ENCODE peak calls at places on chromosome 1, in seven cellular contexts. V, T, G, D, A, L and I are unnamed samples.

GRCh38 chr1:172906778-172907592 is 143.8 kb downstream of the TNFSF18 start:
- DNase-seq in V (no peak), T (peak; percentile 44), G (no peak), D (no peak), A (no peak), L (no peak), I (no peak)

GRCh38 chr1:46582972-46583371 is 21.1 kb downstream of the MKNK1 start:
- DNase-seq in V (no peak), T (no peak), G (no peak), D (no peak), A (no peak), L (no peak), I (no peak)

GRCh38 chr1:201714542-201715276 is 114.2 kb upstream of the IPO9 start:
- DNase-seq in V (no peak), T (peak; percentile 75), G (no peak), D (no peak), A (no peak), L (no peak), I (no peak)

GRCh38 chr1:47444578-47445465 is 7.0 kb downstream of the FOXD2 start:
- DNase-seq in V (no peak), T (no peak), G (no peak), D (peak; percentile 77), A (peak; percentile 55), L (no peak), I (no peak)

GRCh38 chr1:55374801-55375616 is 159.8 kb upstream of the USP24 start:
- DNase-seq in V (no peak), T (no peak), G (no peak), D (no peak), A (no peak), L (no peak), I (no peak)

GRCh38 chr1:89831462-89832113 is 10.8 kb downstream of the LRRC8D start:
- DNase-seq in V (no peak), T (no peak), G (no peak), D (no peak), A (no peak), L (no peak), I (no peak)

GRCh38 chr1:4593106-4593505 is 61.3 kb upstream of the AJAP1 start:
- DNase-seq in V (no peak), T (no peak), G (no peak), D (no peak), A (no peak), L (no peak), I (no peak)

GRCh38 chr1:169427081-169427611 is at the start of gene CCDC181:
- DNase-seq in V (peak; percentile 3), T (no peak), G (peak; percentile 3), D (peak; percentile 88), A (peak; percentile 84), L (peak; percentile 8), I (peak; percentile 17)

GRCh38 chr1:205495237-205495823 is 9.1 kb upstream of the CDK18 start:
- DNase-seq in V (no peak), T (peak; percentile 47), G (no peak), D (no peak), A (no peak), L (no peak), I (no peak)

GRCh38 chr1:36322786-36323635 is 434 bp downstream of the EVA1B start:
- DNase-seq in V (peak; percentile 52), T (peak; percentile 77), G (no peak), D (peak; percentile 79), A (peak; percentile 81), L (no peak), I (peak; percentile 53)

GRCh38 chr1:201480231-201481003 is 11.4 kb upstream of the PHLDA3 start:
- DNase-seq in V (peak; percentile 74), T (peak; percentile 90), G (peak; percentile 71), D (peak; percentile 91), A (no peak), L (no peak), I (peak; percentile 71)

GRCh38 chr1:42737257-42737656 is 2.8 kb downstream of the CLDN19 start:
- DNase-seq in V (no peak), T (no peak), G (no peak), D (no peak), A (no peak), L (peak; percentile 25), I (no peak)

GRCh38 chr1:155744711-155745283 is 55.9 kb downstream of the DAP3 start:
- DNase-seq in V (no peak), T (no peak), G (no peak), D (no peak), A (no peak), L (no peak), I (no peak)

GRCh38 chr1:90716552-90717355 is at the start of gene BARHL2:
- DNase-seq in V (no peak), T (no peak), G (no peak), D (peak; percentile 76), A (no peak), L (no peak), I (no peak)

GRCh38 chr1:226649780-226650179 is 89.3 kb downstream of the ITPKB start:
- DNase-seq in V (no peak), T (peak; percentile 57), G (no peak), D (no peak), A (no peak), L (no peak), I (no peak)

GRCh38 chr1:68600049-68600661 is 103.3 kb upstream of the DEPDC1 start:
- DNase-seq in V (no peak), T (peak; percentile 10), G (peak; percentile 3), D (no peak), A (peak; percentile 12), L (no peak), I (no peak)

GRCh38 chr1:110107867-110108469 is 4.3 kb upstream of the UBL4B start:
- DNase-seq in V (no peak), T (no peak), G (no peak), D (no peak), A (no peak), L (no peak), I (no peak)

GRCh38 chr1:66752671-66753371 is 562 bp downstream of the DYNLT5 start:
- DNase-seq in V (no peak), T (no peak), G (no peak), D (no peak), A (no peak), L (no peak), I (no peak)

GRCh38 chr1:26122988-26123973 is 11.7 kb downstream of the PDIK1L start:
- DNase-seq in V (no peak), T (peak; percentile 37), G (no peak), D (no peak), A (no peak), L (no peak), I (no peak)

GRCh38 chr1:91533625-91534024 is 33.0 kb downstream of the CDC7 start:
- DNase-seq in V (no peak), T (no peak), G (no peak), D (no peak), A (no peak), L (no peak), I (no peak)

GRCh38 chr1:48055854-48056253 is 58.7 kb upstream of the TRABD2B start:
- DNase-seq in V (no peak), T (no peak), G (no peak), D (peak; percentile 58), A (no peak), L (no peak), I (no peak)

GRCh38 chr1:235093685-235094592 is 34.7 kb downstream of the TOMM20 start:
- DNase-seq in V (peak; percentile 73), T (peak; percentile 89), G (peak; percentile 51), D (peak; percentile 95), A (peak; percentile 83), L (no peak), I (peak; percentile 65)
- TF ChIP-seq TAF1 in V (no peak), T (no peak), G (no peak), D (no peak), A (no peak), L (no peak), I (no peak)

DNA sequence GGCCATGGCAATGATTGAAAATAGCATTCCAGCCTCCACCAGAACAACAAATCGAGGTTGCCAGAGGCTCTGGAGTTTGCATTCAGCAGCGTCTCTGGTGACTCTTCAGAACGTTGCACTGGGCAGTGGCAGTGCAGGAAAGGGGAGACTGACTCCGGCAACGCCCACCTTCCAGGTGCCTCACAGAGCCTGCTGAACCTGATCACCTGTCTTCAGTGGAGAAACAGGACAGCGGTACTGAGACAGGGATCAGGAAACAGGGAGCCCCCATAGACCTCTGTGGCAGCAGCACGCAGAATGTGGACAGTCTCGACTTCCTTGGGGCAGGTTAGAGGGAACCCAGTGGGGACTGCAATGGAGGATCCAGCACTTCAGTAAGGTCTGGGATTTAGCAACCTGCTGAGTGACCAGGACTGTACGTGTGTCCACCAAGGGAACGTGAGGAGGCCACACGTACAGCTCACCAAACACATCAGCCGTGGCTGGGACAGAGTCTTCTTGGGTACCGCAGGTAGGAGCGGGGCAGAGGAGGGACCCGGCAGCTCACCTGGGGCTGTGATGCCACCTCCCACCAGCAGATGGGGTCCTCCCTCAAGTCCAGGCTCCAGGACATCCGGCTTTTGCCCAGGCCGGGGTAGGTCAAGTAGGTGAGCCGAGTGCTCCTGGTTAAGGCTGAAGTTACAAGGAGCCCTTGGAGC is 128.6 kb downstream of the PRDM2 start:
- DNase-seq in V (peak; percentile 66), T (peak; percentile 82), G (peak; percentile 23), D (peak; percentile 93), A (peak; percentile 67), L (no peak), I (peak; percentile 63)
- TF ChIP-seq POLR2AphosphoS5 in V (no peak), T (no peak), G (no peak), D (no peak), A (no peak), L (no peak), I (no peak)

GRCh38 chr1:159598196-159598595 is 10.6 kb downstream of the APCS start:
- DNase-seq in V (no peak), T (no peak), G (peak; percentile 18), D (no peak), A (no peak), L (no peak), I (no peak)
- TF ChIP-seq TAF1 in V (no peak), T (no peak), G (no peak), D (no peak), A (no peak), L (no peak), I (no peak)

GRCh38 chr1:232620356-232620841 is 9.5 kb downstream of the SIPA1L2 start:
- DNase-seq in V (no peak), T (no peak), G (no peak), D (no peak), A (peak; percentile 71), L (no peak), I (no peak)
- TF ChIP-seq POLR2AphosphoS5 in V (no peak), T (no peak), G (no peak), D (no peak), A (no peak), L (no peak), I (no peak)

GRCh38 chr1:232014941-232015340 is 388.4 kb downstream of the DISC1 start:
- DNase-seq in V (no peak), T (no peak), G (no peak), D (no peak), A (no peak), L (no peak), I (no peak)

GRCh38 chr1:232011961-232012360 is 385.4 kb downstream of the DISC1 start:
- DNase-seq in V (no peak), T (no peak), G (no peak), D (no peak), A (no peak), L (no peak), I (no peak)

GRCh38 chr1:232016636-232017035 is 390.0 kb downstream of the DISC1 start:
- DNase-seq in V (no peak), T (no peak), G (no peak), D (no peak), A (no peak), L (no peak), I (no peak)

GRCh38 chr1:232009741-232010140 is 383.2 kb downstream of the DISC1 start:
- DNase-seq in V (no peak), T (no peak), G (no peak), D (no peak), A (no peak), L (no peak), I (no peak)

GRCh38 chr1:232012773-232013386 is 386.3 kb downstream of the DISC1 start:
- DNase-seq in V (no peak), T (no peak), G (no peak), D (no peak), A (no peak), L (no peak), I (no peak)
- TF ChIP-seq TAF1 in V (no peak), T (no peak), G (no peak), D (no peak), A (no peak), L (no peak), I (no peak)